ENCODE peak calls at places on chromosomes 16 and 17, in four cellular contexts. One of them, this sample, is unnamed.

GRCh38 chr17:81058263-81058871 is 23.4 kb downstream of the BAIAP2 start:
- DNase-seq in foreskin fibroblast: no peak
- DNase-seq in esophagus squamous epithelium: no peak
- DNase-seq in tibial artery: no peak
- DNase-seq in this sample: no peak

GRCh38 chr16:1188781-1189189 is 35.9 kb downstream of the CACNA1H start:
- DNase-seq in foreskin fibroblast: peak; percentile 55
- DNase-seq in esophagus squamous epithelium: no peak
- DNase-seq in tibial artery: no peak
- DNase-seq in this sample: peak; percentile 60

GRCh38 chr16:88014201-88014781 is 63.1 kb downstream of the BANP start:
- DNase-seq in foreskin fibroblast: peak; percentile 28
- DNase-seq in esophagus squamous epithelium: no peak
- DNase-seq in tibial artery: no peak
- DNase-seq in this sample: no peak

GRCh38 chr17:35087731-35088646 is 24.5 kb upstream of the RFFL start:
- DNase-seq in foreskin fibroblast: peak; percentile 74
- DNase-seq in esophagus squamous epithelium: no peak
- DNase-seq in tibial artery: peak; percentile 57
- DNase-seq in this sample: no peak

GRCh38 chr16:5045499-5046115 is 11.9 kb upstream of the NAGPA start:
- DNase-seq in foreskin fibroblast: no peak
- DNase-seq in esophagus squamous epithelium: no peak
- DNase-seq in tibial artery: no peak
- DNase-seq in this sample: no peak

GRCh38 chr17:41211845-41212466 is 14.5 kb upstream of the KRTAP9-2 start:
- DNase-seq in foreskin fibroblast: peak; percentile 79
- DNase-seq in esophagus squamous epithelium: no peak
- DNase-seq in tibial artery: no peak
- DNase-seq in this sample: no peak

GRCh38 chr16:57845115-57845514 is 42.8 kb upstream of the KIFC3 start:
- DNase-seq in foreskin fibroblast: no peak
- DNase-seq in esophagus squamous epithelium: no peak
- DNase-seq in tibial artery: no peak
- DNase-seq in this sample: no peak

GRCh38 chr17:69047368-69048263 is 13.1 kb downstream of the ABCA9 start:
- DNase-seq in foreskin fibroblast: peak; percentile 83
- DNase-seq in esophagus squamous epithelium: no peak
- DNase-seq in tibial artery: peak; percentile 62
- DNase-seq in this sample: no peak

GRCh38 chr16:71552698-71553503 is 24.0 kb downstream of the TAT start:
- DNase-seq in foreskin fibroblast: no peak
- DNase-seq in esophagus squamous epithelium: no peak
- DNase-seq in tibial artery: no peak
- DNase-seq in this sample: no peak

GRCh38 chr17:82650723-82651122 is 2.5 kb upstream of the WDR45B start:
- DNase-seq in foreskin fibroblast: no peak
- DNase-seq in esophagus squamous epithelium: no peak
- DNase-seq in tibial artery: no peak
- DNase-seq in this sample: no peak

GRCh38 chr16:2043296-2043979 is 4.2 kb downstream of the NTHL1 start:
- DNase-seq in foreskin fibroblast: no peak
- DNase-seq in esophagus squamous epithelium: no peak
- DNase-seq in tibial artery: no peak
- DNase-seq in this sample: no peak

GRCh38 chr16:75603241-75603640 is 19.8 kb downstream of the ADAT1 start:
- DNase-seq in foreskin fibroblast: no peak
- DNase-seq in esophagus squamous epithelium: no peak
- DNase-seq in tibial artery: no peak
- DNase-seq in this sample: no peak

GRCh38 chr16:75593825-75594820 is 27.9 kb downstream of the GABARAPL2 start:
- DNase-seq in foreskin fibroblast: peak; percentile 87
- DNase-seq in esophagus squamous epithelium: no peak
- DNase-seq in tibial artery: no peak
- DNase-seq in this sample: no peak

DNA sequence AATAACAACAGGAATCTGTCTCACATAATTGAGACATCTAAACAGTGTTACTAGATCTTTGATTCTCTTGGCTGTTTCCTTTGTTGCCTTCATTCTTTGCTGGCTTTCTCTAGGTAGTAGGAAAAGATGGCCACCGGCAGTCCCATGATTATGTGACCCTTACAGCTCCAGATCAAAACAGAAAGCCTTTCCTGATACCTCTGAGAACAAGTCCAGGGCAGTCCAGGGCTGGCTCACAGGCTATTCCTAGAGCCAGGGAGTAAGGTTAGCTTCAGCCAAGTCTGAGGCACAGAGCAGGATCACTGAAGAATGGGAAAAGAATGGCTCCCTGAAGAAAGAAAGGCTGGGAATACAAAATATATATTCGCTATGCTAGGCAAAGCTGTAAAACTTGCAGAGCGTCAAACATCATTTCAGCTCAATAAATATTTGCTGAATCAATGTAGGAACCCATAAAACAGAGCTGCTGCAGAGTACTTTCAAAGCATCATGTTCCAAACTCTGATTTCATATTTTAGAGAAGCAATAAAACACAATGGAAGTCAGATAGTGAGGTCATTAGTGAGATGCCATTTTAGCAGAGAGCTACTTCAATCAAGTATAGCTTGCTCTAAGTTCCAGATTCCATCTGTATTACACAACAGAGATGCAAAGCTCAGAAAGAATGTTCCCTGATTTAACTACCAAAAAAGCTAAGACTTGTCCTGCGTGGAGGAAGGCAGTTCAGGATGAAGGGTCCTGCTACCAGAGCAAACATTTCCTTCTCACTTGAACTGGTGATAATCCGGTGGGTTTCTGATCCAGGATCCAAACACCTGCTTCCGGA is 23.4 kb downstream of the ADAT1 start:
- DNase-seq in foreskin fibroblast: peak; percentile 46
- DNase-seq in esophagus squamous epithelium: no peak
- DNase-seq in tibial artery: no peak
- DNase-seq in this sample: no peak
- H3K4me3 ChIP-seq in foreskin fibroblast: no peak overlapping the region
- H3K4me3 ChIP-seq in esophagus squamous epithelium: no peak overlapping the region
- H3K4me3 ChIP-seq in tibial artery: no peak overlapping the region
- H3K4me3 ChIP-seq in this sample: no peak overlapping the region

DNA sequence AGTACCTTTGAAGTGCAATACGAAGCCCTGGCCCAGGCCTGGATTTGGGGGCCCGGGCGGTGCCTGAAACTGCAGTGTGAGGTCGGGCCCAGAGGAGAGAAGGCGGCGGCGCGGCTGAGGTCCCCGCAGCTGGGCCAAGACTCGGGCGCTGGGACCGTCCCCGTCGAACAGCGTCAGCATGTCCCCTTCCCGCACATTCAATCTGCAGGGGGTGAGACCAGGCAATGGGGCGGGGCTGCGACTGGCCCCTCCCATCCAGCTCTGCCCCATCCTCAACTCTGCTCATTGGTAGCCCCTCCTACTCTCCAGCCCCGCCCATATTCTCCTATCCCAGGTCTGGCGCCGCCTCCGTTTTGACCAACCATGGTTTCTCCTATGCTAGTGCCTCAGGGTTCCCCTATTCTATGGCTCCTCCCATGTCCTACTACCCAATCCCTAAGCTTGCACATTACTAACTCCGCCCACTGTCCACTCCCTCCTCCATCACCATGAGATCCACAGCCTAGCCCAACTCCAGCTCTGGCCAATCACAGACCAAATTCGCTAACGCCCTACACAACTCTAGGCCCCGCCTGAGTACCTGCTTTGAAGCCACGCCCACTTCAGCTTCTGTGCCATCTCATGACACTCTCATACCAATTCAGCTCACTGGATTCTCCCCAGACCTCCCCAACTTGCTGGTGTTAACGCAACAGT is 14.4 kb upstream of the CDIPT start:
- DNase-seq in foreskin fibroblast: peak; percentile 54
- DNase-seq in esophagus squamous epithelium: no peak
- DNase-seq in tibial artery: no peak
- DNase-seq in this sample: peak; percentile 11
- H3K4me3 ChIP-seq in foreskin fibroblast: no peak overlapping the region
- H3K4me3 ChIP-seq in esophagus squamous epithelium: peak overlapping the region; percentile 28
- H3K4me3 ChIP-seq in tibial artery: no peak overlapping the region
- H3K4me3 ChIP-seq in this sample: no peak overlapping the region

DNA sequence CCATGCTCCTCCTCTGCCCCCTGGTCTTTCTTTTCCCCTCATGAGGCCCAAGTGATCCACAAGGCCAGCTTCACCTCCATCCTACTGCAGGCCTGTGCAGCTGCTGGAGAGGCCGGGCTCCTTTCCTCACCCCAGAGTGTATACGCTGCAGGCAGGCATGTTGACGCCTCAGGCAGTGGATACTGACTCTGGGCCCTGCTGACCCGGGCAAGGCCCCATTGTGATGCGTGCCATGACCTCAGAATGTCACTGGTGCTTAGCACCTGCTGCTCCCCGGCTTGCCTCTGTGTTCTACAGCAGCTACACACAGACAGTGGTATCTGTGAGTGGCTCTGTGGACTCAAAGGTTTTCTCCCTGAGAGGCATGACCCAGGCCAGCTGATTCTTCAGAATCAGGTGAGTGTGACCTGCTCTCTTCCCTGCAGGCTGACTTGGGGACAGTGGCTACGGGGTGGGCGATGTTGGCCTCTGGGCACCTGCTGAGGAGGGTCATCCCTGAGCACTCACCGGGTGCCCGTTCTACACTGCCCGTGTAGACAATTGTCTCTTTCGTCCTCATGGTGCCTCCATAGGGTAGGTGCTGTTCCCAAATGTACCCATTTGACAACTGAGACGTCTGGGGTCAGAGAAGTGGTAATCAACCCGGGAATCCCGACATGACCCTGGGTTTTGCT is 74.6 kb downstream of the GOSR1 start:
- DNase-seq in foreskin fibroblast: no peak
- DNase-seq in esophagus squamous epithelium: no peak
- DNase-seq in tibial artery: no peak
- DNase-seq in this sample: no peak
- H3K4me3 ChIP-seq in foreskin fibroblast: no peak overlapping the region
- H3K4me3 ChIP-seq in esophagus squamous epithelium: no peak overlapping the region
- H3K4me3 ChIP-seq in tibial artery: no peak overlapping the region
- H3K4me3 ChIP-seq in this sample: no peak overlapping the region

DNA sequence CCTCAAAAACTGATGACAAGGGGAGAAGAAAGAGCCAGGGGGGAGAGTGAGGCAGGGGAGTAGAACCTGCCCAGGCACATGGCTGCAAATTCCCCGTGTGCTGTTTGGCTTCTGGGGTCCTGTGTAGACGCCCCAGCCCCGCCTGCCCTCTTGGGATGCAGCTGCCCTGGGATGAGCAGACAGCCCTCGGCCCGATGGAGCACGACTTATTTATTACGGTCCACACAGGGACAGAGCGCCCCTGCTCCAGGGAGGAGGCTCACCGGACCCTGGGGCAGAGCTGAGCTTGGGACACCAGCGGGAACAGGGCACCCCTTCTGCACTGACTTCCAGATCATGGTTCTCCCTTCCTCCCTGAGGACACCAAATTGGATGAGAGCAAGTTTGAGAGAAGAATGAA is 9.1 kb downstream of the LDHD start:
- DNase-seq in foreskin fibroblast: no peak
- DNase-seq in esophagus squamous epithelium: no peak
- DNase-seq in tibial artery: no peak
- DNase-seq in this sample: no peak
- H3K4me3 ChIP-seq in foreskin fibroblast: no peak overlapping the region
- H3K4me3 ChIP-seq in esophagus squamous epithelium: no peak overlapping the region
- H3K4me3 ChIP-seq in tibial artery: no peak overlapping the region
- H3K4me3 ChIP-seq in this sample: no peak overlapping the region

DNA sequence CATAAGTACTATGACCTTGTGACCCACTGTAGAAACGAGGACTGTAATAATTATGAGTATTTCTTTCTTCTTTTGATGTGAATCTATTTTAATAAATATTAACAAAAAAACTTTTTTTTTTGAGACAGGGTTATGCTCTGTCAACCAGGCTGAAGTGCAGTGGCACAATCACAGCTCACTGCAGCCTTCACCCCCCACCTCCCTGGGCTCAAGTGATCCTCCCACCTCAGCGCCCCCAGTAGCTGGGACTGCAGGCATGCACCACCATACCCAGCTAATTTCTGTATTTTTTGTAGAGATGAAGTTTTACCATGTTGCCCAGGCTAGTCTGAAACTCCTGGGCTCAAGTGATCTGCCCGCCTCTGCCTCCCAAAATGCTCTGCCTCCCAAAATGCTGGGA is 32.6 kb downstream of the SCPEP1 start:
- DNase-seq in foreskin fibroblast: no peak
- DNase-seq in esophagus squamous epithelium: no peak
- DNase-seq in tibial artery: no peak
- DNase-seq in this sample: no peak
- H3K4me3 ChIP-seq in foreskin fibroblast: no peak overlapping the region
- H3K4me3 ChIP-seq in esophagus squamous epithelium: no peak overlapping the region
- H3K4me3 ChIP-seq in tibial artery: no peak overlapping the region
- H3K4me3 ChIP-seq in this sample: no peak overlapping the region

DNA sequence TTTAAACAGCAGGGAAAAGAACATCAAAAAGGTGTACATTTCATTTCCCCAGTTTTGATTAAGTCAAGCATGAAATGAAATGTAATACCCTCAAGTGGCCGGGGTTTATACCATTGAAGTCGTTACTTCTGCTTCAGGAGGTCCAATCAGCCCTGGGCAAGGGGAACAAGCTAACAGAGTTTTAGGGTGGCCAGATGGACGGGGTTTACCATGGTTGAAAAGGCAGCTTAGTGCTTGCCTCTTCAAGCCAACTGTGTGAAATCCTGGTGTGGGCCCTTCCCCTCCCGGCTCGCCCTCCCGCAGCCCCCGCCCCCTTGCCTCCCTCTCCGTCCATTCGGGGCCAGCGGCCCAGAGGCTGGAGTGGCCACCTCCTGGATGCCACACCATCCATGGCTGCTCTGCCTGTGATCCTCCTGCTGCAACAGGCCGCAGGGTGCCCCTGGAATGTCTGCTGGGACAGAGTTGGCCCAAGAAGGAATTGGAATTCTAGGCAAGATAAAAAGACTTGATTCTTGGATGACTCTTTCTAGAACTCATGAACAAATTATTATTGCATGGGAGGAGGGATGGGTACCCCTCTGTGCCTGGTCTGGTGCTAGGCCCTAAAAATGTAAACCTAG is 296.2 kb upstream of the IRX3 start:
- DNase-seq in foreskin fibroblast: no peak
- DNase-seq in esophagus squamous epithelium: no peak
- DNase-seq in tibial artery: no peak
- DNase-seq in this sample: no peak
- H3K4me3 ChIP-seq in foreskin fibroblast: no peak overlapping the region
- H3K4me3 ChIP-seq in esophagus squamous epithelium: no peak overlapping the region
- H3K4me3 ChIP-seq in tibial artery: no peak overlapping the region
- H3K4me3 ChIP-seq in this sample: no peak overlapping the region

GRCh38 chr16:69706256-69706974 is 19.9 kb downstream of the NQO1 start:
- DNase-seq in foreskin fibroblast: peak; percentile 30
- DNase-seq in esophagus squamous epithelium: no peak
- DNase-seq in tibial artery: no peak
- DNase-seq in this sample: no peak
- H3K4me3 ChIP-seq in foreskin fibroblast: no peak overlapping the region
- H3K4me3 ChIP-seq in esophagus squamous epithelium: no peak overlapping the region
- H3K4me3 ChIP-seq in tibial artery: no peak overlapping the region
- H3K4me3 ChIP-seq in this sample: no peak overlapping the region